ENCODE peak calls at places on chromosomes 6 and 20, in seven cellular contexts. One of them, this sample, is unnamed.

GRCh38 chr6:90885611-90886056 is 298.8 kb upstream of the MAP3K7 start:
- DNase-seq in EL: no peak
- DNase-seq in HuH-7: no peak
- DNase-seq in astrocyte of the spinal cord: peak; percentile 54
- DNase-seq in GM12891: no peak
- DNase-seq in cardiac muscle cell: no peak
- DNase-seq in lower lobe of right lung: no peak
- DNase-seq in this sample: no peak

GRCh38 chr6:113858067-113858604 is 991 bp downstream of the MARCKS start:
- DNase-seq in HuH-7: peak; percentile 30
- DNase-seq in astrocyte of the spinal cord: peak; percentile 65
- DNase-seq in GM12891: no peak
- DNase-seq in EL: peak; percentile 58
- DNase-seq in lower lobe of right lung: peak; percentile 56
- DNase-seq in cardiac muscle cell: peak; percentile 54
- DNase-seq in this sample: peak; percentile 84

GRCh38 chr6:158213925-158214674 is 46.0 kb downstream of the GTF2H5 start:
- DNase-seq in HuH-7: peak; percentile 82
- DNase-seq in GM12891: no peak
- DNase-seq in cardiac muscle cell: peak; percentile 91
- DNase-seq in lower lobe of right lung: peak; percentile 74
- DNase-seq in astrocyte of the spinal cord: peak; percentile 80
- DNase-seq in EL: peak; percentile 80
- DNase-seq in this sample: peak; percentile 70

GRCh38 chr6:79833264-79833663 is 114.1 kb downstream of the ELOVL4 start:
- DNase-seq in lower lobe of right lung: no peak
- DNase-seq in astrocyte of the spinal cord: no peak
- DNase-seq in HuH-7: no peak
- DNase-seq in GM12891: no peak
- DNase-seq in EL: peak; percentile 14
- DNase-seq in cardiac muscle cell: peak; percentile 7
- DNase-seq in this sample: no peak

GRCh38 chr20:31670371-31671228 is 32.9 kb downstream of the COX4I2 start:
- DNase-seq in astrocyte of the spinal cord: peak; percentile 49
- DNase-seq in HuH-7: no peak
- DNase-seq in lower lobe of right lung: peak; percentile 70
- DNase-seq in cardiac muscle cell: no peak
- DNase-seq in EL: no peak
- DNase-seq in GM12891: no peak
- DNase-seq in this sample: peak; percentile 61

GRCh38 chr20:43383026-43383795 is 74.5 kb upstream of the SRSF6 start:
- DNase-seq in EL: peak; percentile 40
- DNase-seq in lower lobe of right lung: no peak
- DNase-seq in GM12891: no peak
- DNase-seq in HuH-7: no peak
- DNase-seq in astrocyte of the spinal cord: no peak
- DNase-seq in cardiac muscle cell: peak; percentile 61
- DNase-seq in this sample: no peak

GRCh38 chr6:165659945-165660862 is 2.8 kb downstream of the PDE10A start:
- DNase-seq in astrocyte of the spinal cord: no peak
- DNase-seq in cardiac muscle cell: peak; percentile 48
- DNase-seq in EL: no peak
- DNase-seq in lower lobe of right lung: no peak
- DNase-seq in GM12891: no peak
- DNase-seq in HuH-7: no peak
- DNase-seq in this sample: no peak

GRCh38 chr6:131013495-131013894 is 49.5 kb downstream of the EPB41L2 start:
- DNase-seq in cardiac muscle cell: peak; percentile 94
- DNase-seq in GM12891: no peak
- DNase-seq in lower lobe of right lung: no peak
- DNase-seq in astrocyte of the spinal cord: peak; percentile 91
- DNase-seq in HuH-7: no peak
- DNase-seq in EL: peak; percentile 86
- DNase-seq in this sample: no peak

GRCh38 chr20:44435630-44436335 is 39.9 kb upstream of the TTPAL start:
- DNase-seq in lower lobe of right lung: no peak
- DNase-seq in cardiac muscle cell: no peak
- DNase-seq in GM12891: no peak
- DNase-seq in EL: no peak
- DNase-seq in astrocyte of the spinal cord: no peak
- DNase-seq in HuH-7: no peak
- DNase-seq in this sample: no peak

GRCh38 chr6:165653196-165653595 is 9.8 kb downstream of the PDE10A start:
- DNase-seq in EL: no peak
- DNase-seq in lower lobe of right lung: no peak
- DNase-seq in cardiac muscle cell: peak; percentile 43
- DNase-seq in astrocyte of the spinal cord: no peak
- DNase-seq in GM12891: no peak
- DNase-seq in HuH-7: no peak
- DNase-seq in this sample: no peak

GRCh38 chr20:24866742-24867141 is 82.3 kb upstream of the CST7 start:
- DNase-seq in HuH-7: no peak
- DNase-seq in astrocyte of the spinal cord: no peak
- DNase-seq in lower lobe of right lung: no peak
- DNase-seq in EL: no peak
- DNase-seq in cardiac muscle cell: no peak
- DNase-seq in GM12891: no peak
- DNase-seq in this sample: no peak

GRCh38 chr6:146915671-146916127 is 288.5 kb upstream of the STXBP5 start:
- DNase-seq in astrocyte of the spinal cord: peak; percentile 59
- DNase-seq in lower lobe of right lung: no peak
- DNase-seq in EL: peak; percentile 74
- DNase-seq in HuH-7: no peak
- DNase-seq in GM12891: no peak
- DNase-seq in cardiac muscle cell: peak; percentile 44
- DNase-seq in this sample: no peak

GRCh38 chr6:117512056-117512828 is 29.8 kb downstream of the DCBLD1 start:
- DNase-seq in lower lobe of right lung: no peak
- DNase-seq in GM12891: no peak
- DNase-seq in HuH-7: no peak
- DNase-seq in EL: no peak
- DNase-seq in cardiac muscle cell: no peak
- DNase-seq in astrocyte of the spinal cord: no peak
- DNase-seq in this sample: no peak

GRCh38 chr6:1611322-1611571 is 1.5 kb downstream of the FOXC1 start:
- DNase-seq in HuH-7: peak; percentile 82
- DNase-seq in EL: peak; percentile 61
- DNase-seq in lower lobe of right lung: no peak
- DNase-seq in cardiac muscle cell: peak; percentile 62
- DNase-seq in GM12891: no peak
- DNase-seq in astrocyte of the spinal cord: no peak
- DNase-seq in this sample: no peak

GRCh38 chr6:15400572-15401004 is 154.7 kb downstream of the JARID2 start:
- DNase-seq in EL: no peak
- DNase-seq in cardiac muscle cell: peak; percentile 62
- DNase-seq in lower lobe of right lung: peak; percentile 65
- DNase-seq in GM12891: no peak
- DNase-seq in HuH-7: peak; percentile 42
- DNase-seq in astrocyte of the spinal cord: peak; percentile 32
- DNase-seq in this sample: peak; percentile 84

GRCh38 chr6:82072113-82072512 is 175.4 kb downstream of the IBTK start:
- DNase-seq in EL: no peak
- DNase-seq in HuH-7: no peak
- DNase-seq in lower lobe of right lung: no peak
- DNase-seq in GM12891: no peak
- DNase-seq in cardiac muscle cell: no peak
- DNase-seq in astrocyte of the spinal cord: peak; percentile 29
- DNase-seq in this sample: no peak

GRCh38 chr20:58889334-58890072 is 37.0 kb downstream of the GNAS start:
- DNase-seq in lower lobe of right lung: peak; percentile 54
- DNase-seq in EL: peak; percentile 18
- DNase-seq in cardiac muscle cell: no peak
- DNase-seq in astrocyte of the spinal cord: no peak
- DNase-seq in HuH-7: peak; percentile 22
- DNase-seq in GM12891: no peak
- DNase-seq in this sample: no peak

GRCh38 chr6:149166747-149167146 is 150.8 kb upstream of the TAB2 start:
- DNase-seq in astrocyte of the spinal cord: peak; percentile 45
- DNase-seq in HuH-7: no peak
- DNase-seq in cardiac muscle cell: peak; percentile 45
- DNase-seq in EL: no peak
- DNase-seq in GM12891: no peak
- DNase-seq in lower lobe of right lung: no peak
- DNase-seq in this sample: peak; percentile 55

GRCh38 chr20:50120935-50121693 is 8.2 kb upstream of the UBE2V1 start:
- DNase-seq in lower lobe of right lung: peak; percentile 63
- DNase-seq in GM12891: no peak
- DNase-seq in cardiac muscle cell: peak; percentile 69
- DNase-seq in HuH-7: peak; percentile 82
- DNase-seq in astrocyte of the spinal cord: peak; percentile 52
- DNase-seq in EL: peak; percentile 62
- DNase-seq in this sample: peak; percentile 56

GRCh38 chr20:17648782-17649730 is 33.0 kb downstream of the RRBP1 start:
- DNase-seq in GM12891: no peak
- DNase-seq in EL: no peak
- DNase-seq in cardiac muscle cell: no peak
- DNase-seq in astrocyte of the spinal cord: peak; percentile 22
- DNase-seq in lower lobe of right lung: peak; percentile 73
- DNase-seq in HuH-7: no peak
- DNase-seq in this sample: no peak

GRCh38 chr6:157226761-157227160 is 96.6 kb downstream of the TMEM242 start:
- DNase-seq in cardiac muscle cell: peak; percentile 67
- DNase-seq in lower lobe of right lung: no peak
- DNase-seq in GM12891: no peak
- DNase-seq in astrocyte of the spinal cord: no peak
- DNase-seq in HuH-7: no peak
- DNase-seq in EL: no peak
- DNase-seq in this sample: no peak

GRCh38 chr20:4811661-4812181 is 90.0 kb downstream of the PRND start:
- DNase-seq in lower lobe of right lung: peak; percentile 84
- DNase-seq in HuH-7: no peak
- DNase-seq in cardiac muscle cell: no peak
- DNase-seq in astrocyte of the spinal cord: no peak
- DNase-seq in EL: no peak
- DNase-seq in GM12891: no peak
- DNase-seq in this sample: peak; percentile 90

GRCh38 chr20:48148916-48149672 is 363.8 kb upstream of the SULF2 start:
- DNase-seq in astrocyte of the spinal cord: no peak
- DNase-seq in lower lobe of right lung: no peak
- DNase-seq in cardiac muscle cell: no peak
- DNase-seq in GM12891: no peak
- DNase-seq in EL: no peak
- DNase-seq in HuH-7: no peak
- DNase-seq in this sample: peak; percentile 16

GRCh38 chr6:39189915-39190544 is 39.2 kb downstream of the KCNK5 start:
- DNase-seq in EL: peak; percentile 36
- DNase-seq in astrocyte of the spinal cord: no peak
- DNase-seq in cardiac muscle cell: peak; percentile 27
- DNase-seq in GM12891: peak; percentile 57
- DNase-seq in lower lobe of right lung: peak; percentile 70
- DNase-seq in HuH-7: peak; percentile 60
- DNase-seq in this sample: peak; percentile 50

GRCh38 chr6:75230484-75231325 is 12.9 kb downstream of the COX7A2 start:
- DNase-seq in GM12891: no peak
- DNase-seq in astrocyte of the spinal cord: peak; percentile 67
- DNase-seq in EL: peak; percentile 69
- DNase-seq in lower lobe of right lung: no peak
- DNase-seq in HuH-7: no peak
- DNase-seq in cardiac muscle cell: peak; percentile 76
- DNase-seq in this sample: no peak

GRCh38 chr6:11094411-11094851 is 797 bp downstream of the SMIM13 start:
- DNase-seq in astrocyte of the spinal cord: peak; percentile 61
- DNase-seq in EL: peak; percentile 65
- DNase-seq in lower lobe of right lung: peak; percentile 58
- DNase-seq in HuH-7: peak; percentile 41
- DNase-seq in GM12891: peak; percentile 46
- DNase-seq in cardiac muscle cell: peak; percentile 51
- DNase-seq in this sample: peak; percentile 80

GRCh38 chr6:130743175-130743574 is 84.0 kb upstream of the SMLR1 start:
- DNase-seq in GM12891: no peak
- DNase-seq in astrocyte of the spinal cord: no peak
- DNase-seq in HuH-7: peak; percentile 7
- DNase-seq in cardiac muscle cell: no peak
- DNase-seq in lower lobe of right lung: no peak
- DNase-seq in EL: no peak
- DNase-seq in this sample: no peak

GRCh38 chr6:105890521-105891244 is 195.5 kb upstream of the PRDM1 start:
- DNase-seq in astrocyte of the spinal cord: no peak
- DNase-seq in HuH-7: no peak
- DNase-seq in lower lobe of right lung: no peak
- DNase-seq in cardiac muscle cell: no peak
- DNase-seq in EL: peak; percentile 34
- DNase-seq in GM12891: no peak
- DNase-seq in this sample: no peak

GRCh38 chr6:2734517-2735076 is 16.1 kb downstream of the MYLK4 start:
- DNase-seq in HuH-7: no peak
- DNase-seq in astrocyte of the spinal cord: no peak
- DNase-seq in cardiac muscle cell: peak; percentile 29
- DNase-seq in lower lobe of right lung: no peak
- DNase-seq in GM12891: no peak
- DNase-seq in EL: no peak
- DNase-seq in this sample: no peak

GRCh38 chr6:147910254-147910653 is 401.8 kb downstream of the SAMD5 start:
- DNase-seq in HuH-7: no peak
- DNase-seq in EL: no peak
- DNase-seq in lower lobe of right lung: no peak
- DNase-seq in astrocyte of the spinal cord: no peak
- DNase-seq in cardiac muscle cell: no peak
- DNase-seq in GM12891: no peak
- DNase-seq in this sample: no peak

GRCh38 chr6:39362487-39362865 is 40.0 kb upstream of the KCNK16 start:
- DNase-seq in cardiac muscle cell: no peak
- DNase-seq in GM12891: no peak
- DNase-seq in EL: peak; percentile 33
- DNase-seq in HuH-7: no peak
- DNase-seq in astrocyte of the spinal cord: no peak
- DNase-seq in lower lobe of right lung: no peak
- DNase-seq in this sample: no peak

GRCh38 chr6:36349240-36349639 is 12.6 kb upstream of the BNIP5 start:
- DNase-seq in cardiac muscle cell: no peak
- DNase-seq in EL: no peak
- DNase-seq in HuH-7: no peak
- DNase-seq in astrocyte of the spinal cord: no peak
- DNase-seq in GM12891: no peak
- DNase-seq in lower lobe of right lung: no peak
- DNase-seq in this sample: no peak

GRCh38 chr20:56483970-56484369 is 15.5 kb downstream of the RTF2 start:
- DNase-seq in lower lobe of right lung: no peak
- DNase-seq in GM12891: no peak
- DNase-seq in HuH-7: no peak
- DNase-seq in astrocyte of the spinal cord: no peak
- DNase-seq in EL: no peak
- DNase-seq in cardiac muscle cell: no peak
- DNase-seq in this sample: no peak

GRCh38 chr20:50348118-50348517 is 157.5 kb downstream of the CEBPB start:
- DNase-seq in GM12891: no peak
- DNase-seq in EL: no peak
- DNase-seq in cardiac muscle cell: peak; percentile 90
- DNase-seq in astrocyte of the spinal cord: no peak
- DNase-seq in HuH-7: no peak
- DNase-seq in lower lobe of right lung: peak; percentile 57
- DNase-seq in this sample: no peak

GRCh38 chr20:6209093-6209492 is 86.3 kb upstream of the FERMT1 start:
- DNase-seq in lower lobe of right lung: no peak
- DNase-seq in cardiac muscle cell: no peak
- DNase-seq in GM12891: no peak
- DNase-seq in HuH-7: no peak
- DNase-seq in astrocyte of the spinal cord: no peak
- DNase-seq in EL: no peak
- DNase-seq in this sample: no peak